ENCODE peak calls at places on chromosomes 13 and 19, in eight cellular contexts. I, Z, K, C, F, L, J and O are unnamed samples.

GRCh38 chr13:111143875-111144540 is 28.9 kb downstream of the ARHGEF7 start:
- DNase-seq in I (no peak), Z (no peak), K (peak; percentile 17), C (no peak), F (no peak), L (no peak), J (no peak), O (no peak)

GRCh38 chr13:20239748-20240147 is 7.6 kb upstream of the GJB6 start:
- DNase-seq in I (no peak), Z (no peak), K (no peak), C (no peak), F (no peak), L (no peak), J (no peak), O (no peak)

GRCh38 chr19:54451997-54452396 is 3.0 kb downstream of the LENG8 start:
- DNase-seq in I (no peak), Z (no peak), K (no peak), C (no peak), F (no peak), L (no peak), J (no peak), O (no peak)

GRCh38 chr13:92074658-92075057 is 676.2 kb downstream of the GPC5 start:
- DNase-seq in I (no peak), Z (no peak), K (peak; percentile 2), C (no peak), F (peak; percentile 29), L (no peak), J (peak; percentile 14), O (no peak)

GRCh38 chr19:10292789-10293636 is 3.3 kb downstream of the ICAM5 start:
- DNase-seq in I (no peak), Z (no peak), K (no peak), C (no peak), F (no peak), L (no peak), J (no peak), O (peak; percentile 84)

GRCh38 chr19:57779220-57779845 is 9.9 kb downstream of the ZNF586 start:
- DNase-seq in I (no peak), Z (no peak), K (no peak), C (no peak), F (no peak), L (no peak), J (no peak), O (no peak)

GRCh38 chr19:30228726-30229523 is 143.3 kb upstream of the ZNF536 start:
- DNase-seq in I (peak; percentile 6), Z (no peak), K (no peak), C (no peak), F (no peak), L (no peak), J (peak; percentile 43), O (no peak)

GRCh38 chr19:18750295-18750970 is 40.7 kb downstream of the COMP start:
- DNase-seq in I (no peak), Z (no peak), K (no peak), C (no peak), F (no peak), L (no peak), J (no peak), O (no peak)

GRCh38 chr19:13401388-13401787 is 104.9 kb downstream of the CACNA1A start:
- DNase-seq in I (peak; percentile 46), Z (peak; percentile 15), K (peak; percentile 76), C (no peak), F (peak; percentile 40), L (no peak), J (peak; percentile 3), O (no peak)

GRCh38 chr13:38386421-38386820 is 36.8 kb downstream of the UFM1 start:
- DNase-seq in I (peak; percentile 3), Z (no peak), K (peak; percentile 50), C (no peak), F (peak; percentile 39), L (no peak), J (no peak), O (no peak)

GRCh38 chr19:14116918-14117578 is 514 bp downstream of the PRKACA start:
- DNase-seq in I (no peak), Z (no peak), K (no peak), C (peak; percentile 28), F (no peak), L (no peak), J (no peak), O (no peak)

GRCh38 chr13:88246239-88246638 is 575.1 kb downstream of the SLITRK5 start:
- DNase-seq in I (no peak), Z (no peak), K (no peak), C (no peak), F (peak; percentile 6), L (no peak), J (no peak), O (no peak)

GRCh38 chr13:52112606-52113005 is 16.3 kb downstream of the NEK5 start:
- DNase-seq in I (no peak), Z (no peak), K (no peak), C (no peak), F (no peak), L (no peak), J (no peak), O (no peak)

GRCh38 chr13:94344126-94344863 is 135.2 kb downstream of the DCT start:
- DNase-seq in I (peak; percentile 57), Z (no peak), K (peak; percentile 60), C (no peak), F (no peak), L (no peak), J (no peak), O (no peak)

GRCh38 chr19:35013047-35013819 is 13.1 kb downstream of the GRAMD1A start:
- DNase-seq in I (peak; percentile 57), Z (no peak), K (peak; percentile 75), C (peak; percentile 65), F (peak; percentile 44), L (peak; percentile 86), J (peak; percentile 80), O (peak; percentile 90)

GRCh38 chr19:35013820-35014754 is 14.0 kb downstream of the GRAMD1A start:
- DNase-seq in I (no peak), Z (no peak), K (no peak), C (no peak), F (no peak), L (no peak), J (no peak), O (no peak)

GRCh38 chr19:35009424-35010415 is 9.6 kb downstream of the GRAMD1A start:
- DNase-seq in I (no peak), Z (no peak), K (no peak), C (no peak), F (no peak), L (no peak), J (no peak), O (no peak)

GRCh38 chr19:35011091-35011689 is 11.1 kb downstream of the GRAMD1A start:
- DNase-seq in I (no peak), Z (no peak), K (no peak), C (no peak), F (no peak), L (no peak), J (no peak), O (no peak)

DNA sequence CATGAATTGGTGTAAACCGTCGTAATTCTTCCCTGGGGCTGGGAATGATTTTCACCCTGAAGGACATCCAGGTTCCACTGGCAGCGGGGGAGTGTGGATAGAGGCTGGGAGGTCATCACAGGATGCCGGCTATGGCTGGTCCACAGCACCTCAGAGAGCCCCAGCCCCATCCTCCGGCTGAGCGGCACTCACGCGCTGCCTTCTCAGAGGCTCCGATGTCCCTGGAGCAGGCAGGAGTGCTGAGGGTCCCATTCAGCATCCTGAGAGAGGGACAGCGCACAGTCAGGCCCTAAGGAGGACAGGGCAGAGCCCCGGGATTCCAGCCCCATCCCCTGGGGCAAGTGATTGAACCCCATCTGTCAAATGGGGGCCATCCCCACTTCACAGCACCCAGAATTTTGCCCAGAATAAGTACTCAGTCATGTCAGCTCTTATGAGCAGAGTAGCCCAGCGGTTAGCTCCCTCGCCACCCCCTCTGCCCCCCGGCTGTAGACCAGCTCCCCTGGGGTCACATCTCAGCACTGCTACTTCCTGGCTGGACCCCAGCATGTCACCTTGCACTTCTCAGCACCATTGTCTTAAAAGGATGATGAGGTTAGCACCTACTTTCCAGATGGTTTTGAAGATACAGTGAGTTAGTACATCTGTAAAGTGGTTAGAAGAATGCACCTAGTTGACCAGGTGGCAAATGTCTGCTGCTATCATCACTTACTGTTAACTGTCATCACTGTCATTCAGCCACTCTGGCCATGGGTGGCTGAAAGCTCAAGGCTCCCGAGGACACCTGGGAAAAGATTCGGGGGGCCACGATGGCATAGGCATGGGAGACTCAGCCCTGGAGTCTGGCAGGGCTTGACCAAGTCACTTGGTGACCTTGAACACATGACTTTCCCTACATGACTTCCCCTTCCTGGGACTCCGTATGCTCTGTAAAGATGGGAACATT is 11.9 kb downstream of the GRAMD1A start:
- DNase-seq in I (no peak), Z (no peak), K (no peak), C (no peak), F (no peak), L (no peak), J (no peak), O (no peak)
- TF ChIP-seq CTCF in I (no peak), Z (no peak), K (no peak), C (no peak), F (no peak), L (no peak), J (no peak), O (no peak)

DNA sequence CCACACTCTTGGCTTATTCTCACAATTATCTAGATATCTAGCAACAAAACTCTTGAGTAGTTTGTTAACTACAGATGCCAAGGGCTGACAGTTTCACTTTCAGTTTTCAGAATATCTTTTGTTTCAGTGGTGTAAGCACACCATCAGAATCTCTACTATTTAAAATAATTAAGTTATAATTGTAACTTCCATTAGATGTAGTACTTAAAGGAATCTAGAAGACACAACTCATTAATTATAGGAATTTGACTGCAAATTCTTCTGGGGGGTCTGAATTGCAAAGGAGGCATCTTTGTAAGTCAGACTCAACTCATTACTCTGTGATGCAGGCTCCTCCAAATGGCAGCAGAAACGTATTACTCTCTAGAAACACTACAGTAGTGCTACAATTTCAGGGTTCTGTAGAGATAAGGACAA is 44.9 kb upstream of the USPL1 start:
- DNase-seq in I (peak; percentile 57), Z (no peak), K (peak; percentile 72), C (no peak), F (peak; percentile 54), L (no peak), J (no peak), O (no peak)
- TF ChIP-seq CTCF in I (peak; percentile 49), Z (peak; percentile 21), K (peak; percentile 22), C (no peak), F (peak; percentile 24), L (peak; percentile 49), J (no peak), O (peak; percentile 63)

DNA sequence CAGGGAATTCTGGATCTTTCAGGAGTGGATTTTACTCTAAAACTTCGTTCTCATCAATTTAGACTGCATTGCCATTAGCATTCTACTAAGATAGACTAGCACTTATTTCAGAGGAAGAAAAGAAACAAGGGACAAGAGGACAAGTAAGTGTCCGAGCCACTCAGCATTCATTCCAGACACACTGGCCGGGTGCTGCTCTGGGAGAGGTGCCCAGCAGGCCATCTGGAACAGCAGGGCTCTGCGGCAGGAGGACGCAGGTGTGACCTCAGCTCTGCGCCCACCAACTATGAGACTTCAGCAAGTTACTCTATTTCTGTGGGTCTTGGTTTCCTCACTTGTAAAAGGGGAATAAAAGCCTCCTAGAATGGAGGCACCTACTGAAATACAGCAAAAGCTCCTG is 4.2 kb downstream of the EPS15L1 start:
- DNase-seq in I (no peak), Z (no peak), K (no peak), C (no peak), F (no peak), L (no peak), J (no peak), O (no peak)
- TF ChIP-seq CTCF in I (no peak), Z (no peak), K (no peak), C (no peak), F (no peak), L (no peak), J (no peak), O (no peak)

GRCh38 chr13:43786766-43787517 is at the start of gene ENOX1:
- DNase-seq in I (peak; percentile 74), Z (no peak), K (peak; percentile 81), C (peak; percentile 46), F (peak; percentile 60), L (no peak), J (peak; percentile 61), O (peak; percentile 90)
- TF ChIP-seq CTCF in I (peak; percentile 18), Z (peak; percentile 4), K (peak; percentile 33), C (no peak), F (peak; percentile 12), L (peak; percentile 58), J (peak; percentile 16), O (peak; percentile 34)